ENCODE peak calls at places on chromosomes 5 and 9, in six cellular contexts. R, E, N, B, Z and M are unnamed samples.

GRCh38 chr9:13181652-13182051 is 97.8 kb downstream of the MPDZ start:
- DNase-seq in E (no peak), B (no peak), R (peak), N (peak), Z (no peak), M (no peak)

GRCh38 chr9:32930486-32930885 is 70.9 kb downstream of the APTX start:
- DNase-seq in B (no peak), R (no peak), N (no peak), E (no peak), Z (no peak), M (no peak)

GRCh38 chr5:67673180-67673579 is 476.6 kb upstream of the CD180 start:
- DNase-seq in Z (no peak), N (no peak), E (no peak), R (no peak), B (no peak), M (no peak)

GRCh38 chr9:21326526-21327139 is 8.6 kb downstream of the KLHL9 start:
- DNase-seq in N (peak), Z (no peak), R (peak), B (peak), E (peak), M (peak)

GRCh38 chr5:129345213-129345925 is 114.7 kb upstream of the ADAMTS19 start:
- DNase-seq in R (no peak), Z (no peak), N (no peak), E (no peak), B (no peak), M (no peak)

GRCh38 chr5:75203604-75204003 is 33.1 kb downstream of the ANKRD31 start:
- DNase-seq in N (no peak), R (no peak), E (no peak), B (no peak), Z (no peak), M (no peak)

GRCh38 chr5:138648841-138649240 is 73.6 kb upstream of the HSPA9 start:
- DNase-seq in E (no peak), R (no peak), Z (no peak), B (no peak), N (no peak), M (no peak)

GRCh38 chr9:113625456-113625855 is 161.9 kb downstream of the RGS3 start:
- DNase-seq in E (no peak), B (no peak), N (no peak), Z (no peak), R (no peak), M (no peak)

GRCh38 chr5:51811883-51812282 is 428.6 kb downstream of the ISL1 start:
- DNase-seq in N (no peak), E (no peak), R (no peak), Z (no peak), B (no peak), M (no peak)

GRCh38 chr9:134855231-134855899 is 25.2 kb upstream of the FCN2 start:
- DNase-seq in B (no peak), R (no peak), Z (no peak), N (no peak), E (no peak), M (no peak)

GRCh38 chr9:21919377-21920362 is 74.5 kb downstream of the CDKN2A start:
- DNase-seq in E (peak), B (peak), Z (no peak), R (no peak), N (peak), M (no peak)

GRCh38 chr9:22363421-22363887 is 83.2 kb upstream of the DMRTA1 start:
- DNase-seq in B (no peak), R (no peak), E (no peak), Z (no peak), N (no peak), M (no peak)

GRCh38 chr5:167944121-167944858 is 347.2 kb upstream of the WWC1 start:
- DNase-seq in R (no peak), Z (no peak), B (no peak), E (no peak), N (no peak), M (no peak)

GRCh38 chr9:211557-211956 is 3.1 kb upstream of the DOCK8 start:
- DNase-seq in N (no peak), Z (no peak), E (no peak), B (no peak), R (no peak), M (peak)

GRCh38 chr9:215631-216155 is 1.0 kb downstream of the DOCK8 start:
- DNase-seq in R (no peak), N (no peak), B (no peak), E (no peak), Z (no peak), M (peak)

GRCh38 chr9:212265-212664 is 2.4 kb upstream of the DOCK8 start:
- DNase-seq in N (no peak), Z (no peak), E (no peak), R (no peak), B (no peak), M (peak)

GRCh38 chr9:211036-211435 is 3.6 kb upstream of the DOCK8 start:
- DNase-seq in B (no peak), N (no peak), R (no peak), E (peak), Z (no peak), M (peak)

GRCh38 chr9:214488-215448 is at the start of gene DOCK8:
- DNase-seq in Z (peak), B (no peak), N (peak), E (peak), R (peak), M (peak)
- TF ChIP-seq CTCF in Z (peak), B (peak), N (peak), E (peak), R (peak), M (peak)

GRCh38 chr9:68947015-68947414 is 66.9 kb downstream of the PRKACG start:
- DNase-seq in E (no peak), Z (no peak), R (no peak), N (no peak), B (no peak), M (no peak)
- TF ChIP-seq MYC in E (no peak), Z (no peak), R (no peak), N (no peak), B (no peak), M (no peak)

DNA sequence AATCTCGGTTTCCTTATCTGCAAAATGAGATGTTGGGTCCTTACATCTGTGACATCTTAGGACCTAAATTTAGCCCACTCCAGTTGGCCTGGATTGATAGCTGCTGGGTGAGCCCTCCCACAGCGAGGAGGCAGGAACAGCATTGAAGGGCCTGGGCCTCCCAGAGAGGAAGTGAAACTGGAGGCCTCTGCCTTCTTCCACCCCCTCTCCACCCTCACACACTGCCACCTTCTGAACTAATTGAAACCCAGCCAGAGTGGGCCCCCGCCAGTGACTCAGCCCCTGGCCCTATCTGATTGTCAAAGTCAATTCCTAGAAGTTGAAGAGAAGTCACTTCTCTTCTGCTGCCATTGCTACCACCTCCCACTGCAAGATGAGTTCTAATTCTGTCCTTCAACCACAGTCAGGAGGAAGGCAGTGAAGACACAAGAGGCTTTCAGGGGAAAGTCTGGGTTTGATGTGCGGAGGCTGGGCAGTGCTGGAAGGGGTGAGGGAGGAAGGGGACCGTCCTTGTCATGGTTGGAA is 55.2 kb upstream of the NEK6 start:
- DNase-seq in B (peak), R (no peak), E (peak), Z (peak), N (no peak), M (peak)
- TF ChIP-seq MAX in B (no peak), R (no peak), E (no peak), Z (no peak), N (no peak), M (no peak)

DNA sequence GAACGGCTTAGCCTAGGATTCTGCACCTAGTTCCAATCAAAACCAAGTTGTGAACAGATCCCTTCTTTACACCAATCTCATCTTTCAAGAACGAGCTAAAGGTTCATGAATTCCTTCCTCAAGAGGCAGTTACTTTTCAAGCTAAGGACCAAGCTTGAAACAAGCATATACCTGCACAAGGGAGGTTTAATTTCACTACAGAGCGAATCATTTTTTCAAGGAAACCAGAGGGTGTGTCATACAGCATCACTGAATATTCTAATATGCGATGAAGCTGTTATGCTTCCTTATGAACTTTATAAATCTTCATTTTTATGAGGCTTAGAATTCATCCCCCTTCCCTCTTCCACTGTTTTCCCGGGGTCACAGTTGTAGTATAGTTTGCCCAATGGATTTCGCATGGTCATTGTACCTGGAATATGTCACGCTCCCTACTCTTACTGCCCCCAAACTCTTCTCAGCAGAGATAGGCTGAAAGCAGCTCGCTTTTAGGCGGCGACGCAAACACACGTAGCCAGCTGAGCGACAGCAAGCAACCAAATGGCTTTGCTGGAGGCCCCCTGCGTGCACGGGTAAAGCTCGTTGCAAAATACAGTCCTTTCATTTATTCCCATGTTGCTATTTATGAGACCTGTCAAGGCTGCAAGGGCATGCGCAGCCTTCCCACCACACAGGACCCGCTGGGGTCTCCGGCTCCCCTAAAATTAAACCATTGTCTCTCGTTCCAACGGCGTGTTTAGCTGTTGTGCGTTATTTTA is 832 bp downstream of the LMBRD2 start:
- DNase-seq in N (peak), B (no peak), E (peak), R (peak), Z (peak), M (peak)
- TF ChIP-seq CTCF in N (no peak), B (no peak), E (no peak), R (no peak), Z (no peak), M (no peak)

DNA sequence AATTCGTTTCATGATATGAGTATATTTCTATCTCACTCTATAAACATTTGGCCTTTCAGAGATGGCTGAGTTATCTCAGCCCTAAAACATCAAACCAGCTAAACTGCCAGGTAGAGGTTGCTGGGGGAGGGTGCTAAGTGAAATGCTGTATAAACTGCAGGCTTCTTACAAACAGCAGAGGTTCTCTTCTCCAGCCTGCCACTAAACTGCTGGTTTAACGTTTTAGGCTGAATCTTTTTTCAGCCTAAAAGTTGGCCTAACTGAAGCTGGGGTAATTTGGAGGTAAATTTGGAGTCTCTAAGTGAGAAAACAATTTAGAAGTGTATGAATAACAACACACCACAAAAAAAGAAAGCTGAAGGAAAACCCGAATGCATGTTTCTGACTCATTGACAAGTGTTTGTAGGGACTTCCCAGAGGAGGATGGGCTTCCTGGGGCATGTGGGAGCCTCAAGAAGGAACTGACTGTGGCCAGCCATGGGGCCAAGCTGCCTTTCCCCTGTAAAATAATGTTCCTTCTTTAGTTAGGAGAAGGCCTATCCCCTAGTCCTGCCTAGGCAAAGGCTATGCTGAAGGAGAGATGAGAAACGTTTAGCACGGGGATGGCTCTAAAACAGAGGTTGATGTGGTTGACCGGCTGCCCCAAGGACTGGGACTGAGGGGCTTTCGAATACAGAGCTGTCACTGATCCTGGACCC is 44.3 kb downstream of the SLC28A3 start:
- DNase-seq in E (no peak), B (peak), R (peak), Z (no peak), N (no peak), M (peak)
- TF ChIP-seq MYC in E (no peak), B (no peak), R (no peak), Z (no peak), N (no peak), M (no peak)

GRCh38 chr5:36689225-36689624 is 82.8 kb downstream of the SLC1A3 start:
- DNase-seq in B (no peak), N (no peak), Z (no peak), R (no peak), E (no peak), M (peak)
- TF ChIP-seq MAX in B (no peak), N (no peak), Z (no peak), R (no peak), E (no peak), M (peak)

DNA sequence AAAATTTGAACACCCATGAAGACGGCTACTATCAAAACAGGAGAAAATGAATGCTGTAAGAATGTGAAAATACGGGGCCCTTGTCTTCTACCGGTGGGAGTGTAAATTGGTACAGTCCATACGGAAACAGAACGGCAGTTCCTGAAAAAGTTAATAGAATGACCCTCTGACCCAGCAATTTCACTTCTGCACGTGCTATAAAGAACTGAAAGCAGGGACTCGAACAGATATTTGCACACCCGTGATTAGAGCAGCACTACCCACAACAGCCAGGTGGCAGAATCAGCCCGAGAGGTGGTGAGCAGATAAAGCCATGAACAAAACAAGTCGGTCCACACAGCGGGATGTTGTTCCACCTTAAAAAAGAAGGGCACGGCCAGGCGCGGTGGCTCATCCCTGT is 22.6 kb upstream of the SLC12A7 start:
- DNase-seq in R (no peak), E (no peak), B (peak), N (peak), Z (no peak), M (no peak)
- TF ChIP-seq CTCF in R (no peak), E (no peak), B (peak), N (peak), Z (no peak), M (no peak)